ENCODE peak calls at places on chromosome 22, in six cellular contexts. N is CD4-positive, alpha-beta T cell; H is uterus; L is AG09319; I is MM.1S; J is AG10803. D is an unnamed sample.

GRCh38 chr22:36212896-36213295 is 11.3 kb upstream of the APOL4 start:
- DNase-seq in N (no peak), H (no peak), L (no peak), I (no peak), J (no peak), D (no peak)

GRCh38 chr22:27614291-27615007 is 187.1 kb downstream of the MN1 start:
- DNase-seq in N (no peak), H (no peak), L (no peak), I (no peak), J (no peak), D (no peak)

GRCh38 chr22:25749420-25750169 is 7.6 kb downstream of the MYO18B start:
- DNase-seq in N (no peak), H (no peak), L (no peak), I (no peak), J (no peak), D (no peak)

GRCh38 chr22:41411021-41411851 is 29.5 kb downstream of the TEF start:
- DNase-seq in N (no peak), H (peak), L (no peak), I (no peak), J (no peak), D (no peak)

GRCh38 chr22:36252754-36253522 is at the start of gene APOL1:
- DNase-seq in N (peak), H (peak), L (no peak), I (peak), J (peak), D (no peak)

GRCh38 chr22:44963055-44963454 is 46.8 kb downstream of the PHF21B start:
- DNase-seq in N (no peak), H (no peak), L (no peak), I (no peak), J (no peak), D (no peak)

GRCh38 chr22:48959496-48959895 is 868.2 kb downstream of the BRD1 start:
- DNase-seq in N (no peak), H (no peak), L (no peak), I (no peak), J (no peak), D (no peak)

GRCh38 chr22:47407626-47408025 is 645.2 kb downstream of the TBC1D22A start:
- DNase-seq in N (no peak), H (no peak), L (no peak), I (no peak), J (no peak), D (no peak)

GRCh38 chr22:36359172-36359973 is 28.4 kb downstream of the MYH9 start:
- DNase-seq in N (no peak), H (no peak), L (no peak), I (no peak), J (no peak), D (no peak)

GRCh38 chr22:50250555-50251471 is at the start of gene HDAC10:
- DNase-seq in N (peak), H (peak), L (no peak), I (peak), J (peak), D (peak)

GRCh38 chr22:46084943-46085830 is 65.1 kb upstream of the PPARA start:
- DNase-seq in N (no peak), H (peak), L (peak), I (no peak), J (peak), D (no peak)

GRCh38 chr22:46972256-46972655 is 209.8 kb downstream of the TBC1D22A start:
- DNase-seq in N (no peak), H (no peak), L (no peak), I (no peak), J (no peak), D (no peak)

GRCh38 chr22:48065852-48066251 is 1303.4 kb downstream of the TBC1D22A start:
- DNase-seq in N (no peak), H (no peak), L (no peak), I (no peak), J (no peak), D (no peak)

DNA sequence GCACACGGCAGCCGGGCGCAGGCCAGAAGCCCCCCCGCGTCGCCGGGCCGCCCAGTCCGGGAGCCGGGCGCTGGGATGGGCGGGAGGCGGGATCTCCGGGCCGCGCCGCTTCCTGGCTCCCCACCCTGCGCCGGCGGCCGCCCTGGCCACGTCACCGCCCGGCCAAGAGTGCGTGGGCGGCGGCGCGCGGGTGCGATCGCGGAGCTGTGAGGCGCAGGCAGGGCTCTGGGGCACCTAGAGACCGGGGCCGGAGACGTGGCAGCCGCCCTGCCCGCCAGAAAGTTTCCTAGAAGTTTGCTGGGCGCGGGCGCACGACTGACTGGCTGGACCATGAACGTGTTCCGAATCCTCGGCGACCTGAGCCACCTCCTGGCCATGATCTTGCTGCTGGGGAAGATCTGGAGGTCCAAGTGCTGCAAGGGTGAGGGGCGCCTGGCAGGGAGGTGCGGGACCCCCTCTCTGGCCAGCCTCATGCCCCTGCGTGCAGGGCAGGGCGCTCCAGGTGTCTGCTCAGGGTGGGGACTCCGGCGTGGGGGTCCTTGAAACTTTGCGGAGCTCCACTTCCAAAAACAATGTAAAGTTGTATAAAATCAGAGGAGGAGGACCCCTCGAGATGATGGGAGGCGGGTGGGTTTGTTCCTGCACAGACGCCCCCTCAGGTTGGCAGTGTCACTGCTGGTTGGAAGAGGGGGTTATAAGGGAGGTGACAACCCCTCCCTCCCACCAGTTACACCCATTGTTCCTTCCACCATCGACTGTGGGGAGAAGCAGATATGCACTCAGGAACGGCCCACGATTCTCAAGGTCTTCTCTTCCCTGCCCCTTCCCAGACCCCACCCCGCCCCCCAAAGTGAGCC is at the start of gene KDELR3:
- DNase-seq in N (no peak), H (peak), L (peak), I (no peak), J (peak), D (peak)
- TF ChIP-seq CTCF in N (no peak), H (no peak), L (peak), I (peak), J (peak), D (peak)

DNA sequence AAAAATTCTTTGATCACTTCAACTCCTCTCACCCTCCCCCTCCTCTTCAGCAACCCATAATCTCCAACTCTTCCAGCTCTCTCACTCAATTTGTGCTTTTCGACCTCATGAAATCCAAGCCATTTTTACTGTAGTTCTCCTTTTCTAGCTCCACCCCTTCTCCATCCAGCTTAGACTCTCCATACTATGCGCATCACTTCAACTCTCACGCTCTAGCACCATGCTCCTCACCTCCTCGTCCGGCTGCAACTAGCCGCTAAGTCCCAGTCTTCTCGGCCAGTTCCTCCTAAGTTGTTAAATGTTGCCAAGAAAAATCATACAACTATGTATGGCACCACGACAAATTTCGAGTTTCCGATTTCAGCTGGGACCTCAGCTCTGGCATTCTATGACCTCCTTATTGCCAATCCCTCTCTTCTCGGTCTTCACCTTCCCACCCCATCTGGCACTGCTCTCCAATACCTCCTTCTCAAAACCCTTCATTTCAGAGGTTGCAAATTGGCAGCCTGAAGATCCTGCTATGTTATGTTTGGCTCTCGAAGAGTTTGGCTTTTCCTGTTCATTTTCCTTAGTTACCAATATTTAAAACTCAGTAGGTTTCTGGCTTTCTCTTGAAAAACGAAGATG is 1.1 kb downstream of the ZNF70 start:
- DNase-seq in N (no peak), H (no peak), L (no peak), I (no peak), J (no peak), D (no peak)
- TF ChIP-seq CTCF in N (no peak), H (no peak), L (no peak), I (no peak), J (no peak), D (no peak)

GRCh38 chr22:37546436-37547248 is 13.6 kb upstream of the CDC42EP1 start:
- DNase-seq in N (no peak), H (peak), L (no peak), I (no peak), J (peak), D (peak)
- TF ChIP-seq CTCF in N (no peak), H (no peak), L (peak), I (no peak), J (peak), D (peak)

GRCh38 chr22:23401111-23401909 is 178.8 kb downstream of the IGLL1 start:
- DNase-seq in N (no peak), H (no peak), L (peak), I (no peak), J (peak), D (peak)
- TF ChIP-seq CTCF in N (no peak), H (no peak), L (no peak), I (no peak), J (no peak), D (no peak)

D was measured in HFFc6.